ENCODE peak calls at places on chromosomes 11 and 22, in six cellular contexts. One of them, this sample, is unnamed.

GRCh38 chr11:103529217-103529684 is 420.0 kb downstream of the DYNC2H1 start:
- DNase-seq in NCI-H510A: no peak
- DNase-seq in MCF 10A: peak
- DNase-seq in activated CD4-positive, alpha-beta memory T cell treated with anti-CD3 and anti-CD28 coated beads, Interleukin-2, amount 10 ng/mL, durations not matched to agents 7 days and 5 days: no peak
- DNase-seq in CD8-positive, alpha-beta T cell: no peak
- DNase-seq in myocyte: peak
- DNase-seq in this sample: no peak

GRCh38 chr22:38406617-38407016 is 48.4 kb downstream of the KCNJ4 start:
- DNase-seq in NCI-H510A: no peak
- DNase-seq in MCF 10A: peak
- DNase-seq in activated CD4-positive, alpha-beta memory T cell treated with anti-CD3 and anti-CD28 coated beads, Interleukin-2, amount 10 ng/mL, durations not matched to agents 7 days and 5 days: no peak
- DNase-seq in CD8-positive, alpha-beta T cell: no peak
- DNase-seq in myocyte: no peak
- DNase-seq in this sample: no peak

GRCh38 chr11:126322996-126323395 is 19.1 kb downstream of the DCPS start:
- DNase-seq in NCI-H510A: no peak
- DNase-seq in MCF 10A: no peak
- DNase-seq in activated CD4-positive, alpha-beta memory T cell treated with anti-CD3 and anti-CD28 coated beads, Interleukin-2, amount 10 ng/mL, durations not matched to agents 7 days and 5 days: no peak
- DNase-seq in CD8-positive, alpha-beta T cell: no peak
- DNase-seq in myocyte: no peak
- DNase-seq in this sample: no peak

GRCh38 chr11:31050061-31050790 is 319.3 kb downstream of the DCDC1 start:
- DNase-seq in NCI-H510A: no peak
- DNase-seq in MCF 10A: no peak
- DNase-seq in activated CD4-positive, alpha-beta memory T cell treated with anti-CD3 and anti-CD28 coated beads, Interleukin-2, amount 10 ng/mL, durations not matched to agents 7 days and 5 days: no peak
- DNase-seq in CD8-positive, alpha-beta T cell: no peak
- DNase-seq in myocyte: peak
- DNase-seq in this sample: no peak

GRCh38 chr11:47379317-47379716 is 970 bp upstream of the SPI1 start:
- DNase-seq in NCI-H510A: no peak
- DNase-seq in MCF 10A: no peak
- DNase-seq in activated CD4-positive, alpha-beta memory T cell treated with anti-CD3 and anti-CD28 coated beads, Interleukin-2, amount 10 ng/mL, durations not matched to agents 7 days and 5 days: no peak
- DNase-seq in CD8-positive, alpha-beta T cell: no peak
- DNase-seq in myocyte: no peak
- DNase-seq in this sample: no peak

GRCh38 chr11:71372693-71373657 is 75.2 kb downstream of the DHCR7 start:
- DNase-seq in NCI-H510A: no peak
- DNase-seq in MCF 10A: peak
- DNase-seq in activated CD4-positive, alpha-beta memory T cell treated with anti-CD3 and anti-CD28 coated beads, Interleukin-2, amount 10 ng/mL, durations not matched to agents 7 days and 5 days: no peak
- DNase-seq in CD8-positive, alpha-beta T cell: no peak
- DNase-seq in myocyte: peak
- DNase-seq in this sample: no peak

GRCh38 chr11:79439893-79440450 is 858 bp downstream of the TENM4 start:
- DNase-seq in NCI-H510A: no peak
- DNase-seq in MCF 10A: no peak
- DNase-seq in activated CD4-positive, alpha-beta memory T cell treated with anti-CD3 and anti-CD28 coated beads, Interleukin-2, amount 10 ng/mL, durations not matched to agents 7 days and 5 days: no peak
- DNase-seq in CD8-positive, alpha-beta T cell: no peak
- DNase-seq in myocyte: no peak
- DNase-seq in this sample: no peak

GRCh38 chr22:22692707-22693530 is 48.5 kb downstream of the GGTLC2 start:
- DNase-seq in NCI-H510A: peak
- DNase-seq in MCF 10A: peak
- DNase-seq in activated CD4-positive, alpha-beta memory T cell treated with anti-CD3 and anti-CD28 coated beads, Interleukin-2, amount 10 ng/mL, durations not matched to agents 7 days and 5 days: peak
- DNase-seq in CD8-positive, alpha-beta T cell: peak
- DNase-seq in myocyte: no peak
- DNase-seq in this sample: peak

GRCh38 chr22:41846268-41847002 is 13.5 kb downstream of the SREBF2 start:
- DNase-seq in NCI-H510A: no peak
- DNase-seq in MCF 10A: no peak
- DNase-seq in activated CD4-positive, alpha-beta memory T cell treated with anti-CD3 and anti-CD28 coated beads, Interleukin-2, amount 10 ng/mL, durations not matched to agents 7 days and 5 days: no peak
- DNase-seq in CD8-positive, alpha-beta T cell: no peak
- DNase-seq in myocyte: no peak
- DNase-seq in this sample: no peak

GRCh38 chr22:42356547-42356946 is 75.7 kb downstream of the NFAM1 start:
- DNase-seq in NCI-H510A: no peak
- DNase-seq in MCF 10A: no peak
- DNase-seq in activated CD4-positive, alpha-beta memory T cell treated with anti-CD3 and anti-CD28 coated beads, Interleukin-2, amount 10 ng/mL, durations not matched to agents 7 days and 5 days: no peak
- DNase-seq in CD8-positive, alpha-beta T cell: no peak
- DNase-seq in myocyte: no peak
- DNase-seq in this sample: no peak

GRCh38 chr11:44566952-44567875 is 1.8 kb downstream of the CD82 start:
- DNase-seq in NCI-H510A: no peak
- DNase-seq in MCF 10A: no peak
- DNase-seq in activated CD4-positive, alpha-beta memory T cell treated with anti-CD3 and anti-CD28 coated beads, Interleukin-2, amount 10 ng/mL, durations not matched to agents 7 days and 5 days: peak
- DNase-seq in CD8-positive, alpha-beta T cell: no peak
- DNase-seq in myocyte: no peak
- DNase-seq in this sample: no peak

GRCh38 chr22:18076060-18076497 is 1.7 kb upstream of the PEX26 start:
- DNase-seq in NCI-H510A: peak
- DNase-seq in MCF 10A: peak
- DNase-seq in activated CD4-positive, alpha-beta memory T cell treated with anti-CD3 and anti-CD28 coated beads, Interleukin-2, amount 10 ng/mL, durations not matched to agents 7 days and 5 days: peak
- DNase-seq in CD8-positive, alpha-beta T cell: no peak
- DNase-seq in myocyte: peak
- DNase-seq in this sample: peak

GRCh38 chr11:111066861-111067260 is 178.7 kb upstream of the POU2AF2 start:
- DNase-seq in NCI-H510A: no peak
- DNase-seq in MCF 10A: no peak
- DNase-seq in activated CD4-positive, alpha-beta memory T cell treated with anti-CD3 and anti-CD28 coated beads, Interleukin-2, amount 10 ng/mL, durations not matched to agents 7 days and 5 days: no peak
- DNase-seq in CD8-positive, alpha-beta T cell: no peak
- DNase-seq in myocyte: no peak
- DNase-seq in this sample: no peak

GRCh38 chr22:42865536-42865935 is 8.5 kb upstream of the ARFGAP3 start:
- DNase-seq in NCI-H510A: no peak
- DNase-seq in MCF 10A: no peak
- DNase-seq in activated CD4-positive, alpha-beta memory T cell treated with anti-CD3 and anti-CD28 coated beads, Interleukin-2, amount 10 ng/mL, durations not matched to agents 7 days and 5 days: no peak
- DNase-seq in CD8-positive, alpha-beta T cell: no peak
- DNase-seq in myocyte: no peak
- DNase-seq in this sample: no peak

GRCh38 chr11:31827458-31828206 is 16.5 kb upstream of the PAX6 start:
- DNase-seq in NCI-H510A: no peak
- DNase-seq in MCF 10A: no peak
- DNase-seq in activated CD4-positive, alpha-beta memory T cell treated with anti-CD3 and anti-CD28 coated beads, Interleukin-2, amount 10 ng/mL, durations not matched to agents 7 days and 5 days: no peak
- DNase-seq in CD8-positive, alpha-beta T cell: no peak
- DNase-seq in myocyte: no peak
- DNase-seq in this sample: no peak

GRCh38 chr22:38853149-38853548 is 9.3 kb upstream of the NPTXR start:
- DNase-seq in NCI-H510A: no peak
- DNase-seq in MCF 10A: no peak
- DNase-seq in activated CD4-positive, alpha-beta memory T cell treated with anti-CD3 and anti-CD28 coated beads, Interleukin-2, amount 10 ng/mL, durations not matched to agents 7 days and 5 days: no peak
- DNase-seq in CD8-positive, alpha-beta T cell: no peak
- DNase-seq in myocyte: no peak
- DNase-seq in this sample: no peak

GRCh38 chr11:27088353-27088752 is 47.7 kb downstream of the BBOX1 start:
- DNase-seq in NCI-H510A: no peak
- DNase-seq in MCF 10A: peak
- DNase-seq in activated CD4-positive, alpha-beta memory T cell treated with anti-CD3 and anti-CD28 coated beads, Interleukin-2, amount 10 ng/mL, durations not matched to agents 7 days and 5 days: no peak
- DNase-seq in CD8-positive, alpha-beta T cell: no peak
- DNase-seq in myocyte: no peak
- DNase-seq in this sample: no peak

GRCh38 chr11:11978792-11979486 is 29.5 kb downstream of the DKK3 start:
- DNase-seq in NCI-H510A: no peak
- DNase-seq in MCF 10A: peak
- DNase-seq in activated CD4-positive, alpha-beta memory T cell treated with anti-CD3 and anti-CD28 coated beads, Interleukin-2, amount 10 ng/mL, durations not matched to agents 7 days and 5 days: no peak
- DNase-seq in CD8-positive, alpha-beta T cell: no peak
- DNase-seq in myocyte: peak
- DNase-seq in this sample: no peak

GRCh38 chr11:109088061-109088460 is 333.9 kb upstream of the C11orf87 start:
- DNase-seq in NCI-H510A: no peak
- DNase-seq in MCF 10A: no peak
- DNase-seq in activated CD4-positive, alpha-beta memory T cell treated with anti-CD3 and anti-CD28 coated beads, Interleukin-2, amount 10 ng/mL, durations not matched to agents 7 days and 5 days: no peak
- DNase-seq in CD8-positive, alpha-beta T cell: no peak
- DNase-seq in myocyte: no peak
- DNase-seq in this sample: no peak

GRCh38 chr22:46055851-46056168 is 78.8 kb upstream of the WNT7B start:
- DNase-seq in NCI-H510A: no peak
- DNase-seq in MCF 10A: no peak
- DNase-seq in activated CD4-positive, alpha-beta memory T cell treated with anti-CD3 and anti-CD28 coated beads, Interleukin-2, amount 10 ng/mL, durations not matched to agents 7 days and 5 days: no peak
- DNase-seq in CD8-positive, alpha-beta T cell: no peak
- DNase-seq in myocyte: no peak
- DNase-seq in this sample: no peak

GRCh38 chr11:121416909-121417567 is 35.1 kb upstream of the SORL1 start:
- DNase-seq in NCI-H510A: no peak
- DNase-seq in MCF 10A: peak
- DNase-seq in activated CD4-positive, alpha-beta memory T cell treated with anti-CD3 and anti-CD28 coated beads, Interleukin-2, amount 10 ng/mL, durations not matched to agents 7 days and 5 days: peak
- DNase-seq in CD8-positive, alpha-beta T cell: peak
- DNase-seq in myocyte: peak
- DNase-seq in this sample: peak

GRCh38 chr11:19241260-19242183 is 777 bp upstream of the E2F8 start:
- DNase-seq in NCI-H510A: no peak
- DNase-seq in MCF 10A: no peak
- DNase-seq in activated CD4-positive, alpha-beta memory T cell treated with anti-CD3 and anti-CD28 coated beads, Interleukin-2, amount 10 ng/mL, durations not matched to agents 7 days and 5 days: peak
- DNase-seq in CD8-positive, alpha-beta T cell: no peak
- DNase-seq in myocyte: no peak
- DNase-seq in this sample: no peak

GRCh38 chr11:63761173-63761572 is 7.4 kb downstream of the ZFTA start:
- DNase-seq in NCI-H510A: no peak
- DNase-seq in MCF 10A: no peak
- DNase-seq in activated CD4-positive, alpha-beta memory T cell treated with anti-CD3 and anti-CD28 coated beads, Interleukin-2, amount 10 ng/mL, durations not matched to agents 7 days and 5 days: no peak
- DNase-seq in CD8-positive, alpha-beta T cell: no peak
- DNase-seq in myocyte: no peak
- DNase-seq in this sample: no peak

GRCh38 chr11:94895971-94896370 is 77.4 kb downstream of the CWC15 start:
- DNase-seq in NCI-H510A: no peak
- DNase-seq in MCF 10A: peak
- DNase-seq in activated CD4-positive, alpha-beta memory T cell treated with anti-CD3 and anti-CD28 coated beads, Interleukin-2, amount 10 ng/mL, durations not matched to agents 7 days and 5 days: no peak
- DNase-seq in CD8-positive, alpha-beta T cell: no peak
- DNase-seq in myocyte: peak
- DNase-seq in this sample: no peak

GRCh38 chr11:83918471-83918870 is 632.3 kb upstream of the CCDC90B start:
- DNase-seq in NCI-H510A: no peak
- DNase-seq in MCF 10A: no peak
- DNase-seq in activated CD4-positive, alpha-beta memory T cell treated with anti-CD3 and anti-CD28 coated beads, Interleukin-2, amount 10 ng/mL, durations not matched to agents 7 days and 5 days: no peak
- DNase-seq in CD8-positive, alpha-beta T cell: no peak
- DNase-seq in myocyte: no peak
- DNase-seq in this sample: no peak

This sample was measured in effector CD4-positive, alpha-beta T cell.